ENCODE peak calls at places on chromosome 1, in seven cellular contexts. D is Caki2, Q is T follicular helper cell, W is HuH-7.5, M is psoas muscle, V is MCF 10A, P is EH. X is an unnamed sample.

GRCh38 chr1:77538956-77539509 is 143.4 kb downstream of the ZZZ3 start:
- DNase-seq in D (peak), Q (no peak), W (peak), M (no peak), V (peak), P (peak), X (no peak)

GRCh38 chr1:185813401-185813979 is 79.3 kb downstream of the HMCN1 start:
- DNase-seq in D (peak), Q (no peak), W (peak), M (no peak), V (peak), P (peak), X (no peak)

GRCh38 chr1:7478142-7478796 is 292.8 kb upstream of the VAMP3 start:
- DNase-seq in D (no peak), Q (no peak), W (no peak), M (no peak), V (no peak), P (no peak), X (no peak)

GRCh38 chr1:232805269-232806070 is at the start of gene MAP10:
- DNase-seq in D (peak), Q (peak), W (peak), M (peak), V (no peak), P (peak), X (peak)

GRCh38 chr1:242147096-242147976 is 148.4 kb upstream of the MAP1LC3C start:
- DNase-seq in D (peak), Q (no peak), W (no peak), M (no peak), V (peak), P (no peak), X (no peak)

GRCh38 chr1:247366926-247367325 is 35.3 kb upstream of the ZNF496 start:
- DNase-seq in D (no peak), Q (no peak), W (no peak), M (no peak), V (no peak), P (no peak), X (no peak)

GRCh38 chr1:156308078-156308477 is 9.0 kb upstream of the VHLL start:
- DNase-seq in D (peak), Q (no peak), W (no peak), M (no peak), V (no peak), P (peak), X (no peak)

GRCh38 chr1:19260211-19261138 is 8.9 kb downstream of the MRTO4 start:
- DNase-seq in D (peak), Q (no peak), W (no peak), M (no peak), V (peak), P (peak), X (no peak)

GRCh38 chr1:53081384-53082066 is 19.5 kb downstream of the PODN start:
- DNase-seq in D (no peak), Q (no peak), W (no peak), M (no peak), V (no peak), P (no peak), X (no peak)

GRCh38 chr1:201468844-201469644 is at the start of gene PHLDA3:
- DNase-seq in D (peak), Q (no peak), W (peak), M (peak), V (peak), P (peak), X (no peak)

GRCh38 chr1:164456272-164456671 is 102.7 kb upstream of the PBX1 start:
- DNase-seq in D (peak), Q (no peak), W (no peak), M (no peak), V (no peak), P (no peak), X (no peak)

GRCh38 chr1:119978018-119978505 is 81.7 kb upstream of the ADAM30 start:
- DNase-seq in D (no peak), Q (no peak), W (no peak), M (no peak), V (no peak), P (peak), X (no peak)

GRCh38 chr1:156931974-156932710 is 11.7 kb downstream of the LRRC71 start:
- DNase-seq in D (no peak), Q (no peak), W (no peak), M (peak), V (no peak), P (no peak), X (no peak)

GRCh38 chr1:53180951-53181350 is 15.7 kb upstream of the CPT2 start:
- DNase-seq in D (no peak), Q (no peak), W (no peak), M (no peak), V (no peak), P (no peak), X (no peak)

GRCh38 chr1:108089482-108089881 is 110.7 kb downstream of the SLC25A24 start:
- DNase-seq in D (no peak), Q (no peak), W (no peak), M (no peak), V (no peak), P (peak), X (no peak)

GRCh38 chr1:2548068-2548589 is 8.0 kb upstream of the TNFRSF14 start:
- DNase-seq in D (peak), Q (peak), W (peak), M (peak), V (peak), P (peak), X (peak)

GRCh38 chr1:151327903-151328674 is 873 bp upstream of the PI4KB start:
- DNase-seq in D (no peak), Q (no peak), W (peak), M (no peak), V (peak), P (no peak), X (no peak)

GRCh38 chr1:205240569-205240968 is 12.8 kb downstream of the TMCC2 start:
- DNase-seq in D (no peak), Q (no peak), W (no peak), M (no peak), V (no peak), P (no peak), X (no peak)

GRCh38 chr1:12047120-12047876 is 15.8 kb upstream of the TNFRSF8 start:
- DNase-seq in D (no peak), Q (no peak), W (no peak), M (no peak), V (no peak), P (no peak), X (no peak)

GRCh38 chr1:178724734-178725602 is at the start of gene RALGPS2:
- DNase-seq in D (peak), Q (peak), W (peak), M (peak), V (peak), P (peak), X (peak)

GRCh38 chr1:8627728-8628127 is 189.7 kb downstream of the RERE start:
- DNase-seq in D (no peak), Q (no peak), W (no peak), M (no peak), V (no peak), P (no peak), X (no peak)

GRCh38 chr1:93437976-93438605 is 9.8 kb upstream of the FNBP1L start:
- DNase-seq in D (no peak), Q (no peak), W (peak), M (no peak), V (peak), P (peak), X (no peak)

GRCh38 chr1:166975361-166976129 is at the start of gene ILDR2:
- DNase-seq in D (peak), Q (peak), W (peak), M (peak), V (peak), P (peak), X (peak)

GRCh38 chr1:94332952-94333351 is 85.2 kb upstream of the ABCD3 start:
- DNase-seq in D (no peak), Q (no peak), W (no peak), M (no peak), V (no peak), P (peak), X (no peak)